ENCODE peak calls at places on chromosomes 2 and 18, in eight cellular contexts. One of them, this sample, is unnamed.

GRCh38 chr2:16115881-16116830 is 175.8 kb downstream of the MYCN start:
- DNase-seq in EL: no peak
- DNase-seq in HEK293T: no peak
- DNase-seq in hippocampal formation: no peak
- DNase-seq in NCI-H748 treated with DMSO at 0.1 percent for 48 hours: no peak
- DNase-seq in activated T-helper 9 cell treated with anti-CD3 and anti-CD28 coated beads, Interleukin-2, amount 50 U/mL, for 16 hours: no peak
- DNase-seq in HCEC 1CT: no peak
- DNase-seq in mesothelial cell of epicardium: no peak
- DNase-seq in this sample: no peak

GRCh38 chr2:233611284-233611683 is 6.1 kb upstream of the UGT1A8 start:
- DNase-seq in EL: no peak
- DNase-seq in NCI-H748 treated with DMSO at 0.1 percent for 48 hours: no peak
- DNase-seq in HCEC 1CT: no peak
- DNase-seq in hippocampal formation: no peak
- DNase-seq in activated T-helper 9 cell treated with anti-CD3 and anti-CD28 coated beads, Interleukin-2, amount 50 U/mL, for 16 hours: no peak
- DNase-seq in HEK293T: no peak
- DNase-seq in mesothelial cell of epicardium: no peak
- DNase-seq in this sample: no peak

GRCh38 chr18:4847066-4847465 is 350.0 kb downstream of the AKAIN1 start:
- DNase-seq in EL: no peak
- DNase-seq in mesothelial cell of epicardium: no peak
- DNase-seq in HEK293T: no peak
- DNase-seq in activated T-helper 9 cell treated with anti-CD3 and anti-CD28 coated beads, Interleukin-2, amount 50 U/mL, for 16 hours: no peak
- DNase-seq in HCEC 1CT: no peak
- DNase-seq in NCI-H748 treated with DMSO at 0.1 percent for 48 hours: no peak
- DNase-seq in hippocampal formation: no peak
- DNase-seq in this sample: no peak

GRCh38 chr2:229422005-229422404 is 150.9 kb upstream of the PID1 start:
- DNase-seq in EL: no peak
- DNase-seq in HCEC 1CT: no peak
- DNase-seq in NCI-H748 treated with DMSO at 0.1 percent for 48 hours: peak
- DNase-seq in mesothelial cell of epicardium: no peak
- DNase-seq in activated T-helper 9 cell treated with anti-CD3 and anti-CD28 coated beads, Interleukin-2, amount 50 U/mL, for 16 hours: no peak
- DNase-seq in HEK293T: no peak
- DNase-seq in hippocampal formation: no peak
- DNase-seq in this sample: no peak

GRCh38 chr2:233976690-233977294 is 59.6 kb downstream of the TRPM8 start:
- DNase-seq in activated T-helper 9 cell treated with anti-CD3 and anti-CD28 coated beads, Interleukin-2, amount 50 U/mL, for 16 hours: no peak
- DNase-seq in NCI-H748 treated with DMSO at 0.1 percent for 48 hours: peak
- DNase-seq in EL: peak
- DNase-seq in mesothelial cell of epicardium: no peak
- DNase-seq in HCEC 1CT: peak
- DNase-seq in hippocampal formation: no peak
- DNase-seq in HEK293T: peak
- DNase-seq in this sample: peak

GRCh38 chr2:210548878-210549384 is 7.5 kb upstream of the CPS1 start:
- DNase-seq in EL: no peak
- DNase-seq in HEK293T: no peak
- DNase-seq in hippocampal formation: no peak
- DNase-seq in mesothelial cell of epicardium: no peak
- DNase-seq in HCEC 1CT: no peak
- DNase-seq in activated T-helper 9 cell treated with anti-CD3 and anti-CD28 coated beads, Interleukin-2, amount 50 U/mL, for 16 hours: no peak
- DNase-seq in NCI-H748 treated with DMSO at 0.1 percent for 48 hours: no peak
- DNase-seq in this sample: no peak

GRCh38 chr2:6177796-6178195 is 485.6 kb downstream of the SOX11 start:
- DNase-seq in hippocampal formation: no peak
- DNase-seq in NCI-H748 treated with DMSO at 0.1 percent for 48 hours: no peak
- DNase-seq in EL: no peak
- DNase-seq in HEK293T: no peak
- DNase-seq in activated T-helper 9 cell treated with anti-CD3 and anti-CD28 coated beads, Interleukin-2, amount 50 U/mL, for 16 hours: no peak
- DNase-seq in mesothelial cell of epicardium: no peak
- DNase-seq in HCEC 1CT: no peak
- DNase-seq in this sample: no peak

GRCh38 chr2:40360652-40361051 is 91.2 kb downstream of the SLC8A1 start:
- DNase-seq in HCEC 1CT: peak
- DNase-seq in HEK293T: no peak
- DNase-seq in hippocampal formation: no peak
- DNase-seq in activated T-helper 9 cell treated with anti-CD3 and anti-CD28 coated beads, Interleukin-2, amount 50 U/mL, for 16 hours: no peak
- DNase-seq in mesothelial cell of epicardium: no peak
- DNase-seq in EL: peak
- DNase-seq in NCI-H748 treated with DMSO at 0.1 percent for 48 hours: no peak
- DNase-seq in this sample: no peak

GRCh38 chr18:33677891-33678290 is 99.9 kb downstream of the ASXL3 start:
- DNase-seq in HCEC 1CT: no peak
- DNase-seq in NCI-H748 treated with DMSO at 0.1 percent for 48 hours: no peak
- DNase-seq in EL: no peak
- DNase-seq in HEK293T: no peak
- DNase-seq in hippocampal formation: no peak
- DNase-seq in mesothelial cell of epicardium: no peak
- DNase-seq in activated T-helper 9 cell treated with anti-CD3 and anti-CD28 coated beads, Interleukin-2, amount 50 U/mL, for 16 hours: no peak
- DNase-seq in this sample: no peak

GRCh38 chr2:20065885-20066602 is 14.6 kb upstream of the LAPTM4A start:
- DNase-seq in NCI-H748 treated with DMSO at 0.1 percent for 48 hours: peak
- DNase-seq in activated T-helper 9 cell treated with anti-CD3 and anti-CD28 coated beads, Interleukin-2, amount 50 U/mL, for 16 hours: no peak
- DNase-seq in mesothelial cell of epicardium: no peak
- DNase-seq in HEK293T: no peak
- DNase-seq in EL: peak
- DNase-seq in hippocampal formation: no peak
- DNase-seq in HCEC 1CT: peak
- DNase-seq in this sample: no peak

GRCh38 chr18:44098551-44099098 is 582.1 kb upstream of the SETBP1 start:
- DNase-seq in HEK293T: peak
- DNase-seq in hippocampal formation: no peak
- DNase-seq in activated T-helper 9 cell treated with anti-CD3 and anti-CD28 coated beads, Interleukin-2, amount 50 U/mL, for 16 hours: no peak
- DNase-seq in mesothelial cell of epicardium: no peak
- DNase-seq in EL: peak
- DNase-seq in HCEC 1CT: no peak
- DNase-seq in NCI-H748 treated with DMSO at 0.1 percent for 48 hours: no peak
- DNase-seq in this sample: no peak

GRCh38 chr2:100766806-100767205 is 53.1 kb upstream of the NPAS2 start:
- DNase-seq in hippocampal formation: no peak
- DNase-seq in mesothelial cell of epicardium: no peak
- DNase-seq in HCEC 1CT: no peak
- DNase-seq in NCI-H748 treated with DMSO at 0.1 percent for 48 hours: no peak
- DNase-seq in EL: no peak
- DNase-seq in activated T-helper 9 cell treated with anti-CD3 and anti-CD28 coated beads, Interleukin-2, amount 50 U/mL, for 16 hours: no peak
- DNase-seq in HEK293T: no peak
- DNase-seq in this sample: no peak

GRCh38 chr2:150596071-150596470 is 108.6 kb upstream of the RND3 start:
- DNase-seq in EL: peak
- DNase-seq in activated T-helper 9 cell treated with anti-CD3 and anti-CD28 coated beads, Interleukin-2, amount 50 U/mL, for 16 hours: no peak
- DNase-seq in HCEC 1CT: peak
- DNase-seq in NCI-H748 treated with DMSO at 0.1 percent for 48 hours: no peak
- DNase-seq in mesothelial cell of epicardium: no peak
- DNase-seq in hippocampal formation: no peak
- DNase-seq in HEK293T: no peak
- DNase-seq in this sample: no peak

GRCh38 chr2:66581461-66582363 is 146.8 kb downstream of the MEIS1 start:
- DNase-seq in activated T-helper 9 cell treated with anti-CD3 and anti-CD28 coated beads, Interleukin-2, amount 50 U/mL, for 16 hours: no peak
- DNase-seq in mesothelial cell of epicardium: peak
- DNase-seq in HEK293T: no peak
- DNase-seq in NCI-H748 treated with DMSO at 0.1 percent for 48 hours: no peak
- DNase-seq in HCEC 1CT: peak
- DNase-seq in EL: peak
- DNase-seq in hippocampal formation: no peak
- DNase-seq in this sample: peak

GRCh38 chr2:165584126-165584525 is 114.6 kb downstream of the CSRNP3 start:
- DNase-seq in HCEC 1CT: no peak
- DNase-seq in EL: no peak
- DNase-seq in activated T-helper 9 cell treated with anti-CD3 and anti-CD28 coated beads, Interleukin-2, amount 50 U/mL, for 16 hours: no peak
- DNase-seq in HEK293T: no peak
- DNase-seq in mesothelial cell of epicardium: no peak
- DNase-seq in hippocampal formation: no peak
- DNase-seq in NCI-H748 treated with DMSO at 0.1 percent for 48 hours: no peak
- DNase-seq in this sample: no peak

GRCh38 chr18:45467307-45467706 is 148.0 kb upstream of the SLC14A2 start:
- DNase-seq in mesothelial cell of epicardium: no peak
- DNase-seq in NCI-H748 treated with DMSO at 0.1 percent for 48 hours: no peak
- DNase-seq in EL: no peak
- DNase-seq in hippocampal formation: no peak
- DNase-seq in activated T-helper 9 cell treated with anti-CD3 and anti-CD28 coated beads, Interleukin-2, amount 50 U/mL, for 16 hours: no peak
- DNase-seq in HEK293T: no peak
- DNase-seq in HCEC 1CT: no peak
- DNase-seq in this sample: no peak

GRCh38 chr18:27966872-27967271 is 210.1 kb downstream of the CDH2 start:
- DNase-seq in hippocampal formation: no peak
- DNase-seq in EL: peak
- DNase-seq in HCEC 1CT: peak
- DNase-seq in activated T-helper 9 cell treated with anti-CD3 and anti-CD28 coated beads, Interleukin-2, amount 50 U/mL, for 16 hours: no peak
- DNase-seq in mesothelial cell of epicardium: no peak
- DNase-seq in NCI-H748 treated with DMSO at 0.1 percent for 48 hours: no peak
- DNase-seq in HEK293T: no peak
- DNase-seq in this sample: no peak

GRCh38 chr2:236689393-236689700 is 119.7 kb downstream of the ACKR3 start:
- DNase-seq in mesothelial cell of epicardium: no peak
- DNase-seq in NCI-H748 treated with DMSO at 0.1 percent for 48 hours: no peak
- DNase-seq in EL: no peak
- DNase-seq in HEK293T: no peak
- DNase-seq in hippocampal formation: no peak
- DNase-seq in activated T-helper 9 cell treated with anti-CD3 and anti-CD28 coated beads, Interleukin-2, amount 50 U/mL, for 16 hours: no peak
- DNase-seq in HCEC 1CT: no peak
- DNase-seq in this sample: no peak

GRCh38 chr2:131483981-131484505 is 8.1 kb downstream of the TUBA3D start:
- DNase-seq in HEK293T: no peak
- DNase-seq in hippocampal formation: no peak
- DNase-seq in mesothelial cell of epicardium: no peak
- DNase-seq in NCI-H748 treated with DMSO at 0.1 percent for 48 hours: no peak
- DNase-seq in HCEC 1CT: no peak
- DNase-seq in EL: no peak
- DNase-seq in activated T-helper 9 cell treated with anti-CD3 and anti-CD28 coated beads, Interleukin-2, amount 50 U/mL, for 16 hours: no peak
- DNase-seq in this sample: no peak

GRCh38 chr18:64099244-64099643 is 49.6 kb downstream of the LINC00305 start:
- DNase-seq in HCEC 1CT: no peak
- DNase-seq in HEK293T: no peak
- DNase-seq in NCI-H748 treated with DMSO at 0.1 percent for 48 hours: no peak
- DNase-seq in mesothelial cell of epicardium: no peak
- DNase-seq in EL: no peak
- DNase-seq in hippocampal formation: no peak
- DNase-seq in activated T-helper 9 cell treated with anti-CD3 and anti-CD28 coated beads, Interleukin-2, amount 50 U/mL, for 16 hours: no peak
- DNase-seq in this sample: no peak

GRCh38 chr2:212949786-212950185 is 201.6 kb downstream of the IKZF2 start:
- DNase-seq in HEK293T: no peak
- DNase-seq in NCI-H748 treated with DMSO at 0.1 percent for 48 hours: no peak
- DNase-seq in mesothelial cell of epicardium: no peak
- DNase-seq in HCEC 1CT: no peak
- DNase-seq in activated T-helper 9 cell treated with anti-CD3 and anti-CD28 coated beads, Interleukin-2, amount 50 U/mL, for 16 hours: no peak
- DNase-seq in hippocampal formation: no peak
- DNase-seq in EL: no peak
- DNase-seq in this sample: no peak

GRCh38 chr2:11996618-11997017 is 250.2 kb downstream of the LPIN1 start:
- DNase-seq in hippocampal formation: no peak
- DNase-seq in EL: peak
- DNase-seq in HEK293T: no peak
- DNase-seq in mesothelial cell of epicardium: no peak
- DNase-seq in NCI-H748 treated with DMSO at 0.1 percent for 48 hours: no peak
- DNase-seq in activated T-helper 9 cell treated with anti-CD3 and anti-CD28 coated beads, Interleukin-2, amount 50 U/mL, for 16 hours: no peak
- DNase-seq in HCEC 1CT: peak
- DNase-seq in this sample: no peak

GRCh38 chr2:200603972-200604371 is 18.2 kb downstream of the AOX1 start:
- DNase-seq in EL: peak
- DNase-seq in HEK293T: no peak
- DNase-seq in HCEC 1CT: peak
- DNase-seq in activated T-helper 9 cell treated with anti-CD3 and anti-CD28 coated beads, Interleukin-2, amount 50 U/mL, for 16 hours: no peak
- DNase-seq in hippocampal formation: no peak
- DNase-seq in NCI-H748 treated with DMSO at 0.1 percent for 48 hours: no peak
- DNase-seq in mesothelial cell of epicardium: no peak
- DNase-seq in this sample: no peak

GRCh38 chr2:53646788-53647187 is 120.8 kb upstream of the CHAC2 start:
- DNase-seq in mesothelial cell of epicardium: no peak
- DNase-seq in NCI-H748 treated with DMSO at 0.1 percent for 48 hours: no peak
- DNase-seq in activated T-helper 9 cell treated with anti-CD3 and anti-CD28 coated beads, Interleukin-2, amount 50 U/mL, for 16 hours: no peak
- DNase-seq in HCEC 1CT: no peak
- DNase-seq in hippocampal formation: no peak
- DNase-seq in HEK293T: no peak
- DNase-seq in EL: no peak
- DNase-seq in this sample: no peak

GRCh38 chr2:132670104-132670960 is at the start of gene LYPD1:
- DNase-seq in HEK293T: peak
- DNase-seq in EL: peak
- DNase-seq in NCI-H748 treated with DMSO at 0.1 percent for 48 hours: no peak
- DNase-seq in mesothelial cell of epicardium: no peak
- DNase-seq in HCEC 1CT: no peak
- DNase-seq in hippocampal formation: peak
- DNase-seq in activated T-helper 9 cell treated with anti-CD3 and anti-CD28 coated beads, Interleukin-2, amount 50 U/mL, for 16 hours: no peak
- DNase-seq in this sample: no peak